ENCODE peak calls at places on chromosome 3, in five cellular contexts. O is NCI-H1092 treated with DMSO at 0.1 percent for 48 hours, Z is thoracic aorta, P is astrocyte, Q is cardiac fibroblast. B is an unnamed sample.

GRCh38 chr3:122355612-122356011 is 27.4 kb downstream of the MIX23 start:
- DNase-seq in O (no peak), Z (no peak), P (no peak), Q (no peak), B (no peak)

GRCh38 chr3:138694287-138695007 is 85.9 kb downstream of the FAIM start:
- DNase-seq in O (no peak), Z (no peak), P (peak; percentile 98), Q (peak; percentile 70), B (no peak)

GRCh38 chr3:167684389-167684993 is 30.7 kb upstream of the WDR49 start:
- DNase-seq in O (peak; percentile 51), Z (peak; percentile 11), P (peak; percentile 23), Q (peak; percentile 73), B (peak; percentile 14)

GRCh38 chr3:89098964-89099585 is 8.3 kb upstream of the EPHA3 start:
- DNase-seq in O (peak; percentile 33), Z (no peak), P (peak; percentile 33), Q (peak; percentile 73), B (peak; percentile 5)

GRCh38 chr3:12681586-12682371 is 17.9 kb upstream of the RAF1 start:
- DNase-seq in O (no peak), Z (no peak), P (peak; percentile 55), Q (peak; percentile 85), B (peak; percentile 40)

GRCh38 chr3:187740446-187741399 is 4.5 kb downstream of the BCL6 start:
- DNase-seq in O (peak; percentile 67), Z (no peak), P (peak; percentile 73), Q (peak; percentile 84), B (peak; percentile 59)

GRCh38 chr3:48990636-48991421 is 788 bp downstream of the P4HTM start:
- DNase-seq in O (no peak), Z (no peak), P (no peak), Q (peak; percentile 28), B (no peak)

GRCh38 chr3:53570709-53571108 is 76.3 kb downstream of the CACNA1D start:
- DNase-seq in O (no peak), Z (no peak), P (peak; percentile 11), Q (peak; percentile 2), B (no peak)

GRCh38 chr3:93969443-93969842 is 4.3 kb downstream of the PROS1 start:
- DNase-seq in O (no peak), Z (no peak), P (peak; percentile 49), Q (peak; percentile 59), B (no peak)

GRCh38 chr3:72336114-72336651 is 512.1 kb downstream of the SHQ1 start:
- DNase-seq in O (no peak), Z (no peak), P (no peak), Q (no peak), B (no peak)

GRCh38 chr3:46409735-46410489 is 2.9 kb downstream of the CCRL2 start:
- DNase-seq in O (no peak), Z (no peak), P (no peak), Q (no peak), B (no peak)

GRCh38 chr3:3705090-3705775 is 94.0 kb upstream of the LRRN1 start:
- DNase-seq in O (no peak), Z (no peak), P (peak; percentile 10), Q (no peak), B (peak; percentile 35)

B was measured in hippocampal formation.